ENCODE peak calls at places on chromosomes 12 and 14, in four cellular contexts. F is Peyer's patch; Z is brain microvascular endothelial cell; L is CD8-positive, alpha-beta T cell. A is an unnamed sample.

GRCh38 chr12:53789570-53789969 is 37.8 kb upstream of the CISTR start:
- DNase-seq in Z (no peak), L (no peak), F (no peak), A (no peak)

GRCh38 chr14:96827310-96827709 is 30.1 kb downstream of the VRK1 start:
- DNase-seq in F (no peak), L (no peak), Z (no peak), A (no peak)

GRCh38 chr12:93599192-93599591 is 26.7 kb downstream of the SOCS2 start:
- DNase-seq in Z (no peak), L (no peak), F (no peak), A (no peak)

GRCh38 chr14:32038876-32039275 is 38.2 kb upstream of the ARHGAP5 start:
- DNase-seq in L (no peak), Z (no peak), F (no peak), A (no peak)

GRCh38 chr12:120286768-120287490 is 4.8 kb downstream of the RNU4-2 start:
- DNase-seq in L (no peak), F (no peak), Z (no peak), A (no peak)

GRCh38 chr12:6425588-6426531 is 18.9 kb upstream of the CD27 start:
- DNase-seq in Z (no peak), F (peak; percentile 76), L (no peak), A (no peak)

GRCh38 chr12:27434673-27435565 is 11.6 kb upstream of the SMCO2 start:
- DNase-seq in L (peak; percentile 15), Z (peak; percentile 11), F (no peak), A (no peak)

GRCh38 chr12:98696036-98696646 is 51.1 kb downstream of the APAF1 start:
- DNase-seq in L (no peak), Z (no peak), F (no peak), A (no peak)

GRCh38 chr14:44369401-44370123 is 137.5 kb downstream of the FSCB start:
- DNase-seq in F (no peak), L (no peak), Z (no peak), A (no peak)

GRCh38 chr14:69931960-69932359 is 52.7 kb downstream of the SMOC1 start:
- DNase-seq in L (no peak), Z (no peak), F (no peak), A (no peak)

GRCh38 chr12:67720383-67720856 is 71.9 kb downstream of the DYRK2 start:
- DNase-seq in L (no peak), F (no peak), Z (peak; percentile 74), A (no peak)

GRCh38 chr14:23910081-23910875 is 43.3 kb upstream of the DHRS4 start:
- DNase-seq in F (peak; percentile 68), L (no peak), Z (peak; percentile 49), A (peak; percentile 57)

GRCh38 chr12:69688496-69689427 is 10.3 kb downstream of the BEST3 start:
- DNase-seq in L (peak; percentile 13), F (peak; percentile 77), Z (peak; percentile 96), A (peak; percentile 33)

GRCh38 chr12:97995578-97995977 is 519.8 kb upstream of the TMPO start:
- DNase-seq in Z (no peak), F (no peak), L (no peak), A (no peak)

GRCh38 chr12:99521664-99522063 is 125.9 kb upstream of the GARIN6 start:
- DNase-seq in Z (no peak), L (no peak), F (no peak), A (no peak)

GRCh38 chr12:89825591-89826449 is 117.2 kb upstream of the ATP2B1 start:
- DNase-seq in Z (peak; percentile 6), F (no peak), L (no peak), A (no peak)

GRCh38 chr14:73180385-73180805 is 44.1 kb downstream of the PSEN1 start:
- DNase-seq in Z (peak; percentile 24), F (no peak), L (no peak), A (no peak)

GRCh38 chr12:24919346-24920001 is 29.4 kb downstream of the BCAT1 start:
- DNase-seq in F (no peak), L (no peak), Z (no peak), A (no peak)

GRCh38 chr14:93100098-93100497 is 15.6 kb downstream of the ITPK1 start:
- DNase-seq in Z (no peak), F (no peak), L (no peak), A (no peak)

GRCh38 chr12:108295631-108296030 is 43.5 kb downstream of the CMKLR1 start:
- DNase-seq in L (no peak), F (no peak), Z (no peak), A (no peak)

GRCh38 chr12:100317371-100317770 is 39.5 kb upstream of the SLC17A8 start:
- DNase-seq in L (no peak), F (no peak), Z (no peak), A (no peak)

GRCh38 chr14:102958461-102958860 is 36.0 kb downstream of the AMN start:
- DNase-seq in F (no peak), L (no peak), Z (no peak), A (no peak)

GRCh38 chr12:753401-754237 is 1.2 kb downstream of the WNK1 start:
- DNase-seq in F (peak; percentile 73), Z (no peak), L (peak; percentile 48), A (peak; percentile 53)

GRCh38 chr12:48084066-48084465 is 21.8 kb downstream of the SENP1 start:
- DNase-seq in F (no peak), L (no peak), Z (no peak), A (no peak)

GRCh38 chr14:35406811-35407630 is 2.5 kb upstream of the NFKBIA start:
- DNase-seq in L (no peak), Z (peak; percentile 49), F (peak; percentile 50), A (peak; percentile 64)

GRCh38 chr12:75302225-75302624 is 27.9 kb downstream of the CAPS2 start:
- DNase-seq in L (no peak), F (no peak), Z (no peak), A (no peak)

GRCh38 chr12:131102991-131103609 is 149.4 kb downstream of the ADGRD1 start:
- DNase-seq in Z (no peak), L (no peak), F (peak; percentile 42), A (no peak)

GRCh38 chr12:31742891-31743290 is 14.1 kb upstream of the AMN1 start:
- DNase-seq in L (no peak), F (peak; percentile 77), Z (no peak), A (no peak)

GRCh38 chr14:72617391-72618011 is 276.4 kb downstream of the DPF3 start:
- DNase-seq in L (peak; percentile 4), F (no peak), Z (no peak), A (no peak)

GRCh38 chr12:57549909-57550627 is at the start of gene KIF5A:
- DNase-seq in F (peak; percentile 65), Z (no peak), L (peak; percentile 57), A (no peak)

GRCh38 chr12:118375348-118375747 is 1.0 kb upstream of the SUDS3 start:
- DNase-seq in Z (no peak), L (no peak), F (no peak), A (no peak)

GRCh38 chr14:74562515-74563232 is 49.4 kb downstream of the LTBP2 start:
- DNase-seq in Z (no peak), F (no peak), L (no peak), A (no peak)

GRCh38 chr12:102957339-102958050 is at the start of gene ASCL1:
- DNase-seq in F (no peak), L (no peak), Z (no peak), A (no peak)

DNA sequence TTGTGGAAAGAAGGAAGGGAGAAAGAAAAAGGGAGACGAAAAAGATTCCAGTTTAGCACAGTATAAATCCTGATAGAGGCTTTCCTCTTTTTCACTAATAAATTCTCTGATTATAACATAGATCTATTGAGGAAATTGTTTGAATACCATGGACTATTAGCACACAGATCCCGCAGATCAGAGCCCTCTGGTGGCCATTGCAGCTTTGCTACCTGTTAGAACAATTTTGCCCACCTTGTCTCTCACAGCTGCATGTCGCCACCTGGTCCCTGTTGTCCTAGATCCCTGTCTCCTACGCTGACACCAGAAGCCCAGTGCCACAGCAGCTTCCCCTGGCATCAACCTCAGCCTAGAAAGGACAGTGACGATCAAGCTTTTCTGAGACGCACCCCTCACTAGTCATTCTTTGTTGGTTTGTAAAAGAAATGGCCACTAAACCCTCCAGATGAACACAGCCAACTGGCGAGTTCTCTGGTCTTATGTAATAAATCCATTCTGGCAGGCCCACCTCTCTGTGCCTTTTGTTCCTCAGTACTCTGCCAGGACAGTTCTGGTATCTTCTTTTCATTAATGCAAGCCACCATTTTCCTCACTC is 9.9 kb downstream of the GPHB5 start:
- DNase-seq in L (peak; percentile 12), F (no peak), Z (peak; percentile 12), A (peak; percentile 27)
- TF ChIP-seq CTCF in L (peak; percentile 32), F (peak; percentile 9), Z (peak; percentile 80), A (peak; percentile 23)

GRCh38 chr12:19529933-19530630 is 90.8 kb downstream of the AEBP2 start:
- DNase-seq in Z (peak; percentile 53), L (no peak), F (no peak), A (no peak)
- H3K27ac ChIP-seq in Z (peak overlapping the region; percentile 37), L (no peak overlapping the region), F (no peak overlapping the region), A (no peak overlapping the region)

GRCh38 chr14:105185001-105185400 is 3.9 kb upstream of the NUDT14 start:
- DNase-seq in F (no peak), L (no peak), Z (no peak), A (no peak)

GRCh38 chr14:105184461-105184860 is 3.3 kb upstream of the NUDT14 start:
- DNase-seq in L (no peak), F (no peak), Z (no peak), A (no peak)

GRCh38 chr14:105185973-105186372 is 4.9 kb upstream of the NUDT14 start:
- DNase-seq in Z (no peak), L (no peak), F (no peak), A (no peak)

GRCh38 chr14:105187116-105187515 is 6.0 kb upstream of the NUDT14 start:
- DNase-seq in L (no peak), F (no peak), Z (no peak), A (peak; percentile 47)

GRCh38 chr14:105187935-105188524 is 6.9 kb upstream of the NUDT14 start:
- DNase-seq in L (no peak), Z (no peak), F (peak; percentile 81), A (peak; percentile 74)
- TF ChIP-seq CTCF in L (no peak), Z (no peak), F (peak; percentile 83), A (peak; percentile 18)

GRCh38 chr14:65024957-65025356 is 38.3 kb downstream of the FNTB start:
- DNase-seq in F (no peak), Z (no peak), L (no peak), A (no peak)

GRCh38 chr14:65025818-65026217 is 39.1 kb downstream of the FNTB start:
- DNase-seq in F (no peak), Z (no peak), L (no peak), A (no peak)

GRCh38 chr14:65016461-65016860 is 29.8 kb downstream of the FNTB start:
- DNase-seq in L (no peak), Z (no peak), F (no peak), A (no peak)

GRCh38 chr14:65015391-65015790 is 28.7 kb downstream of the FNTB start:
- DNase-seq in L (no peak), Z (no peak), F (no peak), A (peak; percentile 16)

GRCh38 chr14:65019944-65020566 is 33.4 kb downstream of the FNTB start:
- DNase-seq in Z (peak; percentile 72), F (no peak), L (no peak), A (peak; percentile 65)
- H3K27ac ChIP-seq in Z (no peak overlapping the region), F (no peak overlapping the region), L (no peak overlapping the region), A (no peak overlapping the region)